ENCODE peak calls at places on chromosomes 16 and 17, in five cellular contexts. R is Caki2; L is foreskin fibroblast; Y is stimulated activated CD4-positive, alpha-beta T cell treated with anti-CD3 and anti-CD28 coated beads, Interleukin-4, amount 100 ng/mL, for 4 hours; S is sigmoid colon. C is an unnamed sample.

GRCh38 chr16:825298-826061 is 24.9 kb upstream of the GNG13 start:
- DNase-seq in R (no peak), L (no peak), Y (no peak), S (no peak), C (no peak)

GRCh38 chr17:34817252-34817651 is 144.0 kb downstream of the CCT6B start:
- DNase-seq in R (no peak), L (no peak), Y (no peak), S (no peak), C (no peak)

GRCh38 chr17:66508896-66509843 is 206.8 kb downstream of the PRKCA start:
- DNase-seq in R (peak; percentile 93), L (peak; percentile 61), Y (peak; percentile 30), S (peak; percentile 72), C (no peak)

GRCh38 chr16:13517856-13518255 is 402.1 kb upstream of the ERCC4 start:
- DNase-seq in R (no peak), L (no peak), Y (no peak), S (no peak), C (no peak)

GRCh38 chr17:42843358-42843934 is 934 bp upstream of the AOC2 start:
- DNase-seq in R (peak; percentile 69), L (peak; percentile 56), Y (no peak), S (no peak), C (no peak)

GRCh38 chr16:86722970-86723369 is 144.6 kb downstream of the FOXL1 start:
- DNase-seq in R (no peak), L (peak; percentile 39), Y (no peak), S (no peak), C (no peak)

GRCh38 chr17:6456914-6457687 is 12.8 kb downstream of the PIMREG start:
- DNase-seq in R (peak; percentile 61), L (peak; percentile 79), Y (no peak), S (no peak), C (no peak)

GRCh38 chr17:48520631-48521045 is 10.2 kb downstream of the HOXB1 start:
- DNase-seq in R (peak; percentile 50), L (no peak), Y (no peak), S (no peak), C (no peak)

GRCh38 chr17:74779948-74780400 is 3.8 kb upstream of the NAT9 start:
- DNase-seq in R (no peak), L (no peak), Y (no peak), S (peak; percentile 74), C (no peak)

GRCh38 chr17:15123593-15124590 is 141.2 kb downstream of the PMP22 start:
- DNase-seq in R (no peak), L (peak; percentile 97), Y (no peak), S (no peak), C (no peak)

GRCh38 chr16:49866533-49867155 is 10.7 kb upstream of the ZNF423 start:
- DNase-seq in R (no peak), L (no peak), Y (no peak), S (no peak), C (no peak)

GRCh38 chr17:44777394-44778348 is 18.9 kb downstream of the ADAM11 start:
- DNase-seq in R (no peak), L (no peak), Y (no peak), S (no peak), C (no peak)

GRCh38 chr16:83031524-83031923 is 404.8 kb downstream of the CDH13 start:
- DNase-seq in R (peak; percentile 55), L (no peak), Y (no peak), S (no peak), C (peak; percentile 35)

GRCh38 chr17:8318536-8318935 is 8.5 kb downstream of the ARHGEF15 start:
- DNase-seq in R (no peak), L (no peak), Y (no peak), S (no peak), C (no peak)

GRCh38 chr16:68592466-68593337 is 52.4 kb upstream of the CDH3 start:
- DNase-seq in R (no peak), L (no peak), Y (no peak), S (no peak), C (no peak)

GRCh38 chr16:31694461-31694860 is 166.8 kb downstream of the AHSP start:
- DNase-seq in R (no peak), L (no peak), Y (no peak), S (no peak), C (no peak)

GRCh38 chr17:72660274-72661092 is 432.0 kb downstream of the SLC39A11 start:
- DNase-seq in R (peak; percentile 47), L (no peak), Y (no peak), S (peak; percentile 32), C (no peak)

GRCh38 chr17:4711671-4712111 is 1.3 kb downstream of the ARRB2 start:
- DNase-seq in R (no peak), L (no peak), Y (no peak), S (peak; percentile 75), C (no peak)

GRCh38 chr16:79100456-79100855 is 500.1 kb downstream of the MAF start:
- DNase-seq in R (no peak), L (no peak), Y (no peak), S (no peak), C (no peak)

GRCh38 chr17:31313982-31314787 is at the start of gene EVI2B:
- DNase-seq in R (no peak), L (peak; percentile 53), Y (no peak), S (no peak), C (no peak)

GRCh38 chr16:57889111-57889510 is 81.8 kb downstream of the CNGB1 start:
- DNase-seq in R (no peak), L (no peak), Y (no peak), S (no peak), C (no peak)

GRCh38 chr16:14500791-14501190 is 129.3 kb downstream of the PARN start:
- DNase-seq in R (no peak), L (no peak), Y (no peak), S (no peak), C (no peak)

GRCh38 chr17:37261286-37261685 is 114.5 kb upstream of the C17orf78 start:
- DNase-seq in R (no peak), L (no peak), Y (no peak), S (no peak), C (peak; percentile 12)

GRCh38 chr16:3193221-3194212 is 5.5 kb downstream of the OR1F1 start:
- DNase-seq in R (no peak), L (no peak), Y (no peak), S (no peak), C (no peak)

GRCh38 chr16:4200781-4201137 is 41.1 kb downstream of the SRL start:
- DNase-seq in R (no peak), L (no peak), Y (no peak), S (no peak), C (no peak)

GRCh38 chr16:5036228-5037156 is 2.8 kb upstream of the NAGPA start:
- DNase-seq in R (no peak), L (no peak), Y (no peak), S (no peak), C (no peak)

GRCh38 chr16:89425523-89425922 is 64.8 kb downstream of the ANKRD11 start:
- DNase-seq in R (no peak), L (no peak), Y (no peak), S (no peak), C (no peak)

GRCh38 chr17:944266-944665 is 35.3 kb downstream of the NXN start:
- DNase-seq in R (no peak), L (no peak), Y (no peak), S (no peak), C (no peak)

GRCh38 chr17:32828822-32829221 is 48.1 kb downstream of the MYO1D start:
- DNase-seq in R (no peak), L (no peak), Y (no peak), S (no peak), C (no peak)